ENCODE peak calls at places on chromosomes 12 and 14, in five cellular contexts. One of them, this sample, is unnamed.

GRCh38 chr12:28066879-28067278 is 94.3 kb upstream of the PTHLH start:
- DNase-seq in NCI-H1694: no peak
- DNase-seq in BJ: no peak
- DNase-seq in neural progenitor cell: no peak
- DNase-seq in lower lobe of right lung: no peak
- DNase-seq in this sample: no peak

GRCh38 chr14:77903233-77903632 is 103.3 kb downstream of the ADCK1 start:
- DNase-seq in NCI-H1694: no peak
- DNase-seq in BJ: peak
- DNase-seq in neural progenitor cell: no peak
- DNase-seq in lower lobe of right lung: no peak
- DNase-seq in this sample: no peak

GRCh38 chr12:132154941-132155770 is 10.9 kb downstream of the NOC4L start:
- DNase-seq in NCI-H1694: no peak
- DNase-seq in BJ: no peak
- DNase-seq in neural progenitor cell: peak
- DNase-seq in lower lobe of right lung: peak
- DNase-seq in this sample: no peak

GRCh38 chr14:60734465-60735242 is at the start of gene MNAT1:
- DNase-seq in NCI-H1694: peak
- DNase-seq in BJ: peak
- DNase-seq in neural progenitor cell: peak
- DNase-seq in lower lobe of right lung: peak
- DNase-seq in this sample: peak

GRCh38 chr14:32329690-32330290 is 692 bp downstream of the AKAP6 start:
- DNase-seq in NCI-H1694: no peak
- DNase-seq in BJ: no peak
- DNase-seq in neural progenitor cell: no peak
- DNase-seq in lower lobe of right lung: no peak
- DNase-seq in this sample: no peak

GRCh38 chr12:118436986-118437385 is 60.6 kb downstream of the SUDS3 start:
- DNase-seq in NCI-H1694: no peak
- DNase-seq in BJ: peak
- DNase-seq in neural progenitor cell: no peak
- DNase-seq in lower lobe of right lung: no peak
- DNase-seq in this sample: no peak

GRCh38 chr12:117100851-117101673 is 1.8 kb upstream of the TESC start:
- DNase-seq in NCI-H1694: peak
- DNase-seq in BJ: no peak
- DNase-seq in neural progenitor cell: peak
- DNase-seq in lower lobe of right lung: no peak
- DNase-seq in this sample: peak

GRCh38 chr12:67720383-67720856 is 71.9 kb downstream of the DYRK2 start:
- DNase-seq in NCI-H1694: no peak
- DNase-seq in BJ: peak
- DNase-seq in neural progenitor cell: no peak
- DNase-seq in lower lobe of right lung: no peak
- DNase-seq in this sample: no peak

GRCh38 chr14:106790189-106791036 is 1264.0 kb downstream of the TMEM121 start:
- DNase-seq in NCI-H1694: peak
- DNase-seq in BJ: no peak
- DNase-seq in neural progenitor cell: peak
- DNase-seq in lower lobe of right lung: peak
- DNase-seq in this sample: peak

GRCh38 chr14:34632451-34632850 is 2.5 kb upstream of the SNX6 start:
- DNase-seq in NCI-H1694: no peak
- DNase-seq in BJ: no peak
- DNase-seq in neural progenitor cell: no peak
- DNase-seq in lower lobe of right lung: no peak
- DNase-seq in this sample: no peak

GRCh38 chr12:49121047-49121696 is 10.0 kb downstream of the TUBA1B start:
- DNase-seq in NCI-H1694: no peak
- DNase-seq in BJ: no peak
- DNase-seq in neural progenitor cell: peak
- DNase-seq in lower lobe of right lung: no peak
- DNase-seq in this sample: no peak

GRCh38 chr12:60174914-60175313 is 579.1 kb downstream of the SLC16A7 start:
- DNase-seq in NCI-H1694: no peak
- DNase-seq in BJ: no peak
- DNase-seq in neural progenitor cell: no peak
- DNase-seq in lower lobe of right lung: no peak
- DNase-seq in this sample: no peak

GRCh38 chr12:88153959-88154358 is 11.9 kb downstream of the TMTC3 start:
- DNase-seq in NCI-H1694: no peak
- DNase-seq in BJ: no peak
- DNase-seq in neural progenitor cell: peak
- DNase-seq in lower lobe of right lung: no peak
- DNase-seq in this sample: no peak